ENCODE peak calls at places on chromosomes 7 and 10, in four cellular contexts. Y, W, N and S are unnamed samples.

GRCh38 chr10:33566426-33566825 is 232.0 kb upstream of the NRP1 start:
- DNase-seq in W (no peak), N (no peak), Y (no peak), S (no peak)

GRCh38 chr10:70974351-70974901 is 86.1 kb upstream of the PCBD1 start:
- DNase-seq in Y (no peak), W (peak), N (no peak), S (no peak)

GRCh38 chr10:131231965-131232541 is 79.5 kb downstream of the TCERG1L start:
- DNase-seq in Y (no peak), W (no peak), N (no peak), S (no peak)

GRCh38 chr10:100043796-100044195 is 34.0 kb upstream of the DNMBP start:
- DNase-seq in Y (no peak), W (no peak), N (no peak), S (no peak)

GRCh38 chr10:125591846-125592245 is 91.1 kb downstream of the TEX36 start:
- DNase-seq in Y (no peak), N (no peak), W (no peak), S (no peak)

GRCh38 chr10:83983578-83984255 is 155.6 kb upstream of the GHITM start:
- DNase-seq in Y (peak), N (no peak), W (peak), S (peak)

GRCh38 chr7:74007260-74007567 is 20.8 kb upstream of the ELN start:
- DNase-seq in W (no peak), N (no peak), Y (no peak), S (no peak)

GRCh38 chr7:113128028-113128427 is 9.7 kb upstream of the SMIM30 start:
- DNase-seq in N (no peak), W (no peak), Y (no peak), S (no peak)

GRCh38 chr7:36048141-36048901 is 104.7 kb upstream of the EEPD1 start:
- DNase-seq in W (no peak), Y (no peak), N (no peak), S (no peak)

GRCh38 chr10:75469018-75469616 is 37.7 kb downstream of the LRMDA start:
- DNase-seq in W (no peak), Y (peak), N (no peak), S (no peak)

GRCh38 chr10:73628405-73628804 is 12.9 kb downstream of the MYOZ1 start:
- DNase-seq in W (no peak), Y (no peak), N (no peak), S (no peak)

GRCh38 chr7:50832744-50833143 is 50.0 kb upstream of the GRB10 start:
- DNase-seq in Y (no peak), W (no peak), N (no peak), S (no peak)

GRCh38 chr7:23347682-23348180 is 48.6 kb downstream of the MALSU1 start:
- DNase-seq in W (peak), N (no peak), Y (no peak), S (no peak)

GRCh38 chr7:77330169-77330882 is 85.8 kb downstream of the GSAP start:
- DNase-seq in W (no peak), N (peak), Y (no peak), S (no peak)

GRCh38 chr10:77189056-77189455 is 448.6 kb downstream of the KCNMA1 start:
- DNase-seq in W (no peak), Y (no peak), N (no peak), S (no peak)

GRCh38 chr7:24050991-24051529 is 232.9 kb upstream of the NPY start:
- DNase-seq in Y (no peak), W (no peak), N (no peak), S (no peak)

GRCh38 chr10:80168111-80168511 is 35.6 kb downstream of the PLAC9 start:
- DNase-seq in N (no peak), Y (no peak), W (no peak), S (no peak)

GRCh38 chr7:52749880-52750279 is 285.6 kb upstream of the POM121L12 start:
- DNase-seq in W (no peak), N (no peak), Y (no peak), S (peak)

GRCh38 chr10:87523731-87524130 is 19.0 kb downstream of the MINPP1 start:
- DNase-seq in N (no peak), Y (no peak), W (no peak), S (no peak)

GRCh38 chr7:12610899-12611298 is 40.4 kb downstream of the SCIN start:
- DNase-seq in N (no peak), W (no peak), Y (no peak), S (no peak)

GRCh38 chr10:7410800-7411670 is at the start of gene SFMBT2:
- DNase-seq in N (no peak), Y (no peak), W (peak), S (peak)

GRCh38 chr7:102310414-102310815 is 23.7 kb downstream of the SH2B2 start:
- DNase-seq in W (no peak), N (no peak), Y (no peak), S (no peak)

GRCh38 chr7:128448751-128449300 is 6.9 kb upstream of the HILPDA start:
- DNase-seq in W (no peak), Y (no peak), N (no peak), S (no peak)

GRCh38 chr7:157397751-157398691 is 61.2 kb downstream of the DNAJB6 start:
- DNase-seq in N (no peak), Y (peak), W (peak), S (peak)

GRCh38 chr7:142887282-142888015 is 1.9 kb upstream of the TRPV6 start:
- DNase-seq in Y (no peak), N (no peak), W (no peak), S (no peak)

GRCh38 chr10:129418826-129419225 is 48.2 kb upstream of the MGMT start:
- DNase-seq in W (no peak), Y (no peak), N (no peak), S (no peak)

GRCh38 chr10:62082270-62082669 is 180.8 kb downstream of the ARID5B start:
- DNase-seq in N (no peak), Y (peak), W (no peak), S (no peak)

GRCh38 chr7:129707910-129708490 is 96.5 kb downstream of the NRF1 start:
- DNase-seq in N (no peak), Y (no peak), W (no peak), S (no peak)

GRCh38 chr7:114787556-114787955 is 134.3 kb upstream of the MDFIC start:
- DNase-seq in W (no peak), Y (no peak), N (no peak), S (no peak)
- TF ChIP-seq ESRRA in W (no peak), Y (no peak), N (no peak), S (no peak)

GRCh38 chr10:123883921-123884320 is 7.7 kb downstream of the CPXM2 start:
- DNase-seq in N (no peak), Y (no peak), W (no peak), S (no peak)

GRCh38 chr10:123885406-123886164 is 6.0 kb downstream of the CPXM2 start:
- DNase-seq in Y (no peak), N (no peak), W (no peak), S (no peak)

GRCh38 chr10:123884907-123885381 is 6.7 kb downstream of the CPXM2 start:
- DNase-seq in N (no peak), Y (no peak), W (no peak), S (no peak)

GRCh38 chr10:123882681-123883445 is 8.7 kb downstream of the CPXM2 start:
- DNase-seq in N (no peak), Y (no peak), W (no peak), S (no peak)

DNA sequence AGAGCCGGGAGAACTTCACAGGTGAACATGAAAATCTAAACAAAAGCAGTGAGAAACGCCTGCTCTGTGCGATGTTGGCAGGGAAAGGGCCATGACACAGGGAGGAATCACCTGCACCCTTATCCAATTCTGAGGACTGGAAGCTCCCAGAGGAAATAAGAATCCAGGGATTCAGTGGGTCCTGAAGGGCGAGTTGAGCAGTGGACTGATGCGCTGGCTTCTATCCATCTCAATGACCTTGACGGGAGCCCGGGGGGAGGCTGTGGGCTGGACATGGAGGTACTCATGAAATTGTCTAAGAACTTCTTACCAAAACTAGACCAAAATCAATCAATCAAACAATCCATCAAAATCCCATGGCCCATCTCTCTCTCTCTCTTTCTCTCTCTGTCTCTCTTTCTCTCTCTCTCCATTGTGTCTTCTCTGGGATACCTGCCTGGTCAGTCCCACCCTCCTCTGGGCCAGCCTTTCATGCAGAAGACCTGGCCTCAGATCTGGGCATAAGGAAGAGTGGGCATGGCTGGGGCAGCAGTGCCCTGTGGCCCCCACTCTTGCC is 7.2 kb downstream of the CPXM2 start:
- DNase-seq in N (no peak), Y (no peak), W (no peak), S (no peak)
- TF ChIP-seq SP1 in N (no peak), Y (no peak), W (no peak), S (no peak)

DNA sequence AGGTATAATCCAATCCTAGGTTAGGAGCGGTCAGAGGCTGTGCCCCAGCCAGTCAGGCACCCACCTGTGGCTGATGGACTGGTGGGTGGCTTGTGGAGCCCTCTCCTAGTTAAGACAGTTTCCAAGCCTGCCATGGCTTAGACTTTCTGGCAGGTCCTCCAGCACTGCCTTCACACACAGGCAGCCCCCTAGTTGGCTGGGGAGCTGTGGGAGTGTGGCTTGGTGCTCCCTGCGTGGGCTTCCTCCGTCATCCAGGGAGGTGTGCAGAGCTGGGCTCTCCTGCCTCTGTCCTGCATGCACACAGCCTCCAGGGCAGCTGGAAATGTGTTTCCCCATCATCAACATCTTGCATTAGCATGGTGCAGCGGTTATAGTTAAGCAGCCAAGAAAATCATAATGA is 84.3 kb upstream of the RHEB start:
- DNase-seq in W (no peak), Y (no peak), N (no peak), S (no peak)
- TF ChIP-seq ESRRA in W (no peak), Y (no peak), N (no peak), S (no peak)

GRCh38 chr10:111885919-111886318 is 297.6 kb downstream of the GPAM start:
- DNase-seq in N (no peak), W (no peak), Y (no peak), S (no peak)

GRCh38 chr10:111890046-111890445 is 293.5 kb downstream of the GPAM start:
- DNase-seq in W (no peak), N (no peak), Y (no peak), S (no peak)
- TF ChIP-seq SP1 in W (no peak), N (no peak), Y (no peak), S (no peak)

GRCh38 chr10:118042827-118043242 is 3.9 kb downstream of the RAB11FIP2 start:
- DNase-seq in Y (no peak), W (no peak), N (no peak), S (no peak)

GRCh38 chr10:118046491-118047362 is at the start of gene RAB11FIP2:
- DNase-seq in W (peak), N (peak), Y (peak), S (peak)

GRCh38 chr10:118045842-118046490 is 775 bp downstream of the RAB11FIP2 start:
- DNase-seq in N (peak), Y (peak), W (peak), S (peak)

GRCh38 chr10:118045154-118045841 is 1.4 kb downstream of the RAB11FIP2 start:
- DNase-seq in Y (no peak), W (no peak), N (no peak), S (no peak)

DNA sequence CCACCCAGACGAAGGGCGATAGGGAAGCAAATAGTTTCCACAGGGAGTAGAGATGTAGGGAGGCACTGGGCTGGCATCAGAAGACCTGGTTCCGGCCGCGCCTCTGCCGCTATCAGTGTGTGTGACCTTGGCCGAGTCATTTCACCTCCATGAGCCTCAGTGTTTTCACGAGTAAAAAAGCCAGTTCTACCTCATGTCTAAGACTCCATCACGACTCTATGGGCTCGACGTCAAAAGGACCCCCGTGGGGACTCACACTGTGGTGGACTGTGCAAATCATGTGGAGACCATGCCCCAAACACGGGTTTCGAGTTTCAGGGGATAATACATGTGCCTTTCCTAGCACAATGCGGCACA is 600 bp upstream of the RAB11FIP2 start:
- DNase-seq in N (no peak), Y (no peak), W (peak), S (no peak)
- TF ChIP-seq ESRRA in N (no peak), Y (no peak), W (no peak), S (no peak)

GRCh38 chr10:78383378-78383777 is 349.7 kb downstream of the RPS24 start:
- DNase-seq in Y (no peak), N (no peak), W (no peak), S (no peak)

GRCh38 chr10:78382776-78383175 is 349.1 kb downstream of the RPS24 start:
- DNase-seq in N (no peak), Y (no peak), W (no peak), S (no peak)

GRCh38 chr10:78378192-78378591 is 344.5 kb downstream of the RPS24 start:
- DNase-seq in Y (no peak), W (no peak), N (no peak), S (no peak)

GRCh38 chr10:78382047-78382446 is 348.4 kb downstream of the RPS24 start:
- DNase-seq in N (no peak), Y (no peak), W (no peak), S (no peak)

GRCh38 chr10:78381072-78381471 is 347.4 kb downstream of the RPS24 start:
- DNase-seq in W (peak), Y (no peak), N (no peak), S (peak)
- TF ChIP-seq SP1 in W (no peak), Y (no peak), N (no peak), S (no peak)